ENCODE peak calls at places on chromosomes 7 and 10, in four cellular contexts. U is mammary epithelial cell, G is fibroblast of lung, C is hepatocyte. O is an unnamed sample.

GRCh38 chr7:144738708-144739314 is 97.0 kb downstream of the TPK1 start:
- DNase-seq in U (peak), G (peak), C (peak), O (peak)

GRCh38 chr7:142808802-142809583 is 38.2 kb downstream of the PRSS2 start:
- DNase-seq in U (peak), G (no peak), C (no peak), O (peak)

GRCh38 chr10:12777840-12778585 is 223.5 kb downstream of the CCDC3 start:
- DNase-seq in U (no peak), G (no peak), C (no peak), O (no peak)

GRCh38 chr7:106041140-106041717 is 70.9 kb downstream of the SYPL1 start:
- DNase-seq in U (peak), G (no peak), C (peak), O (peak)

GRCh38 chr10:27223964-27224363 is 16.6 kb downstream of the ACBD5 start:
- DNase-seq in U (peak), G (peak), C (peak), O (peak)

GRCh38 chr10:71767420-71768035 is 5.8 kb downstream of the VSIR start:
- DNase-seq in U (no peak), G (peak), C (peak), O (peak)

GRCh38 chr7:25897261-25897782 is 254.7 kb upstream of the NFE2L3 start:
- DNase-seq in U (no peak), G (no peak), C (no peak), O (no peak)

GRCh38 chr10:29621161-29621560 is 13.6 kb downstream of the SVIL start:
- DNase-seq in U (peak), G (no peak), C (peak), O (no peak)

GRCh38 chr10:17225823-17226222 is 2.2 kb upstream of the VIM start:
- DNase-seq in U (no peak), G (no peak), C (no peak), O (no peak)

GRCh38 chr7:51314726-51315125 is 1.9 kb downstream of the COBL start:
- DNase-seq in U (no peak), G (no peak), C (no peak), O (peak)

GRCh38 chr7:70525991-70526390 is 606.0 kb upstream of the GALNT17 start:
- DNase-seq in U (no peak), G (no peak), C (no peak), O (no peak)

GRCh38 chr10:133318494-133319127 is 9.9 kb downstream of the ZNF511 start:
- DNase-seq in U (peak), G (peak), C (peak), O (peak)

GRCh38 chr10:112821663-112822062 is 128.4 kb upstream of the TCF7L2 start:
- DNase-seq in U (no peak), G (peak), C (no peak), O (no peak)

GRCh38 chr7:48154792-48155413 is 16.4 kb upstream of the ABCA13 start:
- DNase-seq in U (peak), G (peak), C (peak), O (peak)

GRCh38 chr7:22865607-22865970 is 42.9 kb upstream of the TOMM7 start:
- DNase-seq in U (no peak), G (no peak), C (no peak), O (no peak)
- TF ChIP-seq EZH2 in U (no peak), G (no peak), C (no peak), O (no peak)

GRCh38 chr10:93065675-93066543 is 5.3 kb downstream of the CYP26C1 start:
- DNase-seq in U (no peak), G (no peak), C (no peak), O (no peak)
- TF ChIP-seq EZH2 in U (no peak), G (peak), C (peak), O (no peak)

GRCh38 chr7:151166629-151167196 is 781 bp downstream of the GBX1 start:
- DNase-seq in U (no peak), G (no peak), C (no peak), O (no peak)
- TF ChIP-seq EZH2 in U (peak), G (peak), C (peak), O (peak)

DNA sequence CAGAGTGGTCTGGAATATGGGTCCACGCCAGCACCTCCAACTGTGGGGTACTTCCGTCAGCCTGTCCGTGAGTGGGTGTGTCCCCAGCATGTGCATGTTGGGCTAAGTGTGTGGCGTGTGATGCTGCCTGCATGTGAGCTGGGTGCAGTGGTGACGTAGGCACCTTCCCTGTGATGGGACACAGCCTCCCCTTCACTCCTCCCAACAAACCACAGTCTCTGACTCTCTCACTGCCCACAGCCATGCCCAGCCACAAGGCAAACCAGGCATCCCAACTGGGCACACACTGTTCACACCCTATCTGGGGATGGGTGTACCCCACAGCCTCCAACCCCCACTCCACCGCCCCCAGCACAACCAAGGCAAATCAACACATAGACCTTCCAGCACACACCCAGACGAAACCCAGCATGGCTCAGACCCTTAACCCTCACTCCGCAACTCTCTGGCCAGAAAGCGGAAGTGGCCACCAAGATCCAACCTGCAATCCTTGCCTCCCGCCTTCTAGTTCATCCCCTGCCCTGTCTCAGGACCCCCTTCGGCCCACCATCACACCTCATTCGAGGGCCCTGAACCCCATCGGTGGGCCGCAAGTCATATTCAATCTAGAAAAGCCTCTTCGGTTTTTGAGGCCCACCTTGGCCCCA is 10.4 kb downstream of the PSD start:
- DNase-seq in U (no peak), G (no peak), C (no peak), O (no peak)
- TF ChIP-seq EZH2 in U (no peak), G (peak), C (no peak), O (no peak)

GRCh38 chr10:59177862-59178235 is 1.4 kb downstream of the PHYHIPL start:
- DNase-seq in U (no peak), G (no peak), C (no peak), O (no peak)

GRCh38 chr10:59179027-59179426 is 2.6 kb downstream of the PHYHIPL start:
- DNase-seq in U (no peak), G (no peak), C (no peak), O (no peak)

GRCh38 chr10:59176241-59177030 is at the start of gene PHYHIPL:
- DNase-seq in U (peak), G (no peak), C (peak), O (no peak)

GRCh38 chr10:59175538-59176240 is 754 bp upstream of the PHYHIPL start:
- DNase-seq in U (peak), G (no peak), C (peak), O (no peak)

GRCh38 chr10:59177031-59177861 is 803 bp downstream of the PHYHIPL start:
- DNase-seq in U (peak), G (peak), C (peak), O (peak)
- TF ChIP-seq EZH2 in U (no peak), G (peak), C (peak), O (no peak)

DNA sequence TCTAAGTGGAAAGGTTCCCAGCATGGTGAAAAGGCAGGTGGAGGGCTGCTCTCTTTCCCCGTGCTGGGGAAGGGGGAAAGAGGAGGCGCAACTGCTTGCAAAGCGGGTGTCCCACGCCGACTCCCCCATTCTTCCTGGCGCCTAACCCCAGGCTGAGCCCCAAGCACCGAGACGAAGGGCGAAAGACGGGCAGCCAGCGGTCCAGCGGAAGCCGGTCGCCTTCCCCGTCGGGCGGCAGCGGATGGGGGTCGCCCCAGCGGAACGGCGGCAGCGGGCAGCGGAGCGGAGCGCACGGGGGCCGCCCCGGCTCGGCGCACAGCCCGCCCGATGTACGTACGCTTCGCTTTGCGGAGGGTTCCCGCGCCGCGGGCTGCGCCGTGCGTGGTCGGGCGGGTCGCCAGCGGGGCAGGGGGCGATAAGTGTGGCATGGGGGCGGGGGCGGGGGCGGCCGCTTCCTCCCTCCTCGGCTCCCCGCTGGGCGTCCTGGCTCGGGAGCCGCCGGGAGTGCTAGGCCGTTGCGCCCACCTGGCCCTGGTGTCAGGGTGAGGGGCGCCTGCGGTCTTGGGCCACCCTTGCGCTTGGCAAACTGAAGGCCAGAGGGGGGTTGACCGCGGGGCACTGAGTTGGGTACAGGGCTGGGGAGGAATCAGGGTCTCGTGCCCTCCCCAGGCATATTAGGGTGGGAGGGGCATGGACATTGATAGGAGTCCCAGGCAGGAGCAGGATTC is 35.2 kb upstream of the HSPB1 start:
- DNase-seq in U (no peak), G (no peak), C (no peak), O (no peak)
- TF ChIP-seq EZH2 in U (peak), G (peak), C (peak), O (no peak)

GRCh38 chr10:119598397-119598796 is 1.6 kb upstream of the TIAL1 start:
- DNase-seq in U (no peak), G (no peak), C (no peak), O (no peak)

GRCh38 chr10:119597405-119598186 is 832 bp upstream of the TIAL1 start:
- DNase-seq in U (no peak), G (no peak), C (no peak), O (no peak)

GRCh38 chr10:119595134-119595714 is 1.5 kb downstream of the TIAL1 start:
- DNase-seq in U (peak), G (peak), C (peak), O (peak)

GRCh38 chr10:119596537-119597404 is at the start of gene TIAL1:
- DNase-seq in U (peak), G (peak), C (peak), O (peak)

GRCh38 chr10:119595715-119596515 is 849 bp downstream of the TIAL1 start:
- DNase-seq in U (peak), G (peak), C (peak), O (no peak)
- TF ChIP-seq EZH2 in U (no peak), G (no peak), C (no peak), O (no peak)

GRCh38 chr7:98616381-98617050 is 569 bp upstream of the NPTX2 start:
- DNase-seq in U (no peak), G (no peak), C (no peak), O (no peak)
- TF ChIP-seq EZH2 in U (no peak), G (no peak), C (no peak), O (no peak)

O was measured in PC-3.